ENCODE peak calls at places on chromosomes 4 and X, in four cellular contexts. X is H4, T is lower lobe of right lung, Y is cardiac muscle cell. V is an unnamed sample.

GRCh38 chr4:3529363-3529762 is 2.9 kb downstream of the LRPAP1 start:
- DNase-seq in X (no peak), T (peak), Y (no peak), V (no peak)

GRCh38 chr4:47531241-47531953 is 46.3 kb downstream of the ATP10D start:
- DNase-seq in X (peak), T (no peak), Y (no peak), V (peak)

GRCh38 chr4:5756271-5756670 is 45.3 kb downstream of the EVC start:
- DNase-seq in X (no peak), T (no peak), Y (no peak), V (no peak)

GRCh38 chrX:13014111-13015094 is 30.0 kb downstream of the FAM9C start:
- DNase-seq in X (no peak), T (no peak), Y (no peak), V (no peak)

GRCh38 chr4:148780426-148781005 is 338.3 kb upstream of the NR3C2 start:
- DNase-seq in X (peak), T (no peak), Y (no peak), V (no peak)

GRCh38 chr4:478373-478772 is 20.6 kb downstream of the ZNF721 start:
- DNase-seq in X (peak), T (no peak), Y (no peak), V (no peak)

GRCh38 chrX:8607326-8607725 is 124.6 kb downstream of the ANOS1 start:
- DNase-seq in X (peak), T (no peak), Y (no peak), V (no peak)

GRCh38 chr4:78225236-78225635 is 168.1 kb downstream of the FRAS1 start:
- DNase-seq in X (no peak), T (no peak), Y (no peak), V (no peak)

GRCh38 chr4:114926508-114926907 is 186.9 kb downstream of the NDST4 start:
- DNase-seq in X (no peak), T (no peak), Y (no peak), V (no peak)

GRCh38 chr4:52106701-52107100 is 55.6 kb downstream of the SPATA18 start:
- DNase-seq in X (no peak), T (no peak), Y (no peak), V (no peak)

GRCh38 chr4:73593631-73594241 is 26.5 kb downstream of the RASSF6 start:
- DNase-seq in X (no peak), T (no peak), Y (peak), V (peak)

GRCh38 chrX:120260369-120260768 is 9.8 kb downstream of the ZBTB33 start:
- DNase-seq in X (no peak), T (no peak), Y (no peak), V (no peak)

GRCh38 chrX:146907391-146908240 is 93.1 kb upstream of the CXorf51A start:
- DNase-seq in X (peak), T (no peak), Y (no peak), V (no peak)

GRCh38 chrX:37993857-37994619 is 12.3 kb upstream of the SYTL5 start:
- DNase-seq in X (peak), T (peak), Y (no peak), V (no peak)

V was measured in HFFc6.